ENCODE peak calls at places on chromosome 2, in six cellular contexts. J is choroid plexus epithelial cell, E is fibroblast of villous mesenchyme, M is osteocyte, D is SK-N-SH, A is HFFc6. Y is an unnamed sample.

GRCh38 chr2:3108105-3108504 is 269.5 kb downstream of the EIPR1 start:
- DNase-seq in J (no peak), E (no peak), M (peak), D (no peak), A (no peak), Y (no peak)

GRCh38 chr2:230693411-230693810 is 19.2 kb upstream of the CAB39 start:
- DNase-seq in J (no peak), E (no peak), M (no peak), D (no peak), A (no peak), Y (no peak)

GRCh38 chr2:174787485-174788205 is 23.4 kb upstream of the CHRNA1 start:
- DNase-seq in J (peak), E (peak), M (peak), D (peak), A (peak), Y (no peak)

GRCh38 chr2:134372611-134373131 is 118.8 kb downstream of the MGAT5 start:
- DNase-seq in J (peak), E (peak), M (no peak), D (no peak), A (peak), Y (no peak)

GRCh38 chr2:173119069-173119807 is 43.6 kb downstream of the MAP3K20 start:
- DNase-seq in J (no peak), E (no peak), M (no peak), D (no peak), A (no peak), Y (peak)

GRCh38 chr2:215435261-215435808 is 533 bp downstream of the FN1 start:
- DNase-seq in J (no peak), E (peak), M (no peak), D (no peak), A (peak), Y (peak)

GRCh38 chr2:237581751-237582746 is 8.5 kb downstream of the RAB17 start:
- DNase-seq in J (peak), E (peak), M (no peak), D (peak), A (peak), Y (peak)

GRCh38 chr2:45170976-45171514 is 161.8 kb upstream of the SIX2 start:
- DNase-seq in J (peak), E (no peak), M (no peak), D (no peak), A (no peak), Y (no peak)

GRCh38 chr2:9263388-9263787 is 56.8 kb downstream of the ASAP2 start:
- DNase-seq in J (peak), E (no peak), M (no peak), D (peak), A (no peak), Y (no peak)

GRCh38 chr2:42214669-42215068 is 45.5 kb downstream of the EML4 start:
- DNase-seq in J (peak), E (peak), M (no peak), D (no peak), A (no peak), Y (no peak)

GRCh38 chr2:204051476-204051875 is 114.9 kb downstream of the ICOS start:
- DNase-seq in J (peak), E (no peak), M (no peak), D (no peak), A (no peak), Y (no peak)

GRCh38 chr2:71609029-71609428 is 155.7 kb downstream of the DYSF start:
- DNase-seq in J (no peak), E (no peak), M (peak), D (peak), A (no peak), Y (no peak)

GRCh38 chr2:205858781-205859478 is 176.6 kb downstream of the NRP2 start:
- DNase-seq in J (no peak), E (peak), M (no peak), D (no peak), A (peak), Y (no peak)
- TF ChIP-seq CTCF in J (no peak), E (no peak), M (no peak), D (no peak), A (no peak), Y (no peak)

DNA sequence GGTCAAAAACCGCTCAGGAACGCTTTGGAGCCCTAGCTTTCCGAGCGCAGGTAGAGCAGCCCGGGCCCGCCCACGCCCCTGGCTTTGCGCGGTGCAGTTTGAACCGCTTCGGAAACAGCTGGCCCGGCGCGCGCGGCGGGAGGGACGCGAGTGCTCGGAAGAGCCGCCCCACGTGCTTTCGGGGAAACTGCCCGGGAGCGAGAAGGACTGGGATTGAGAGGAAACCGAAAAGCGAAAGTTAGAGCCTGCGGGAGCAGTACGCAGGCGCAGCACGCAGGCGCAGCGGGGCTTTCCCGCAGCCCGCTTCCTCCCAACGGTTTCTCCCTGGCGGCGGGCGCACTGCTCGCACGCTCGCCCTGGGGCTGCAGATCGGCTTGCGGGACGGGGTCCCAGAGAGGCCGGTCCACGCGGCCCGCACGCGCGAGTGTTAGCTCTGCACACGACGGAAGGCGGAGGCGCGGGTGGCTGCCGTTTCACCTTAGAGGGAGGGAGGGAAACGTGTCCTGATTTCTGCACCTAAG is 6.3 kb upstream of the STAT1 start:
- DNase-seq in J (peak), E (peak), M (peak), D (peak), A (peak), Y (peak)
- TF ChIP-seq CTCF in J (no peak), E (peak), M (no peak), D (peak), A (no peak), Y (no peak)

GRCh38 chr2:37573406-37573805 is 98.0 kb downstream of the CDC42EP3 start:
- DNase-seq in J (peak), E (no peak), M (no peak), D (no peak), A (peak), Y (no peak)
- TF ChIP-seq CTCF in J (no peak), E (no peak), M (no peak), D (no peak), A (no peak), Y (no peak)

DNA sequence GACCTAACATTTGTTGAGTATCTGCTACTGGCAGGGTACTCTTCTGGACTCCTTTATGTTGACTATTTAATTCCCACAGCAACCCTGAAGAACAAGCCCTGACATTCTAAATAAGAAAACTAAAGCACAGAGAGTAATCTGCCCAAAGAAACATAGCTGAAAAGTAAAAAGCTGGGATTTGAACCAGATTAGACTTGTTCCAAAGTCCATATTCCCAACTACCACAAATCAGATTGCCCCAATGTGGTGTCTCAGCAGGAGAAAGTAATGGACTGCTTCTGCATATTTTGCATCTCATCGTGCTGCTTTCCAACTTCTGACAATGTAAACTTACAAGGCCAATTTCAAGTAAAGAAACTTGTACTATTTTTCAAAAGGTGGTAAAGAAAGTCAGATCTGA is 56.5 kb downstream of the SEPTIN10 start:
- DNase-seq in J (no peak), E (no peak), M (no peak), D (no peak), A (no peak), Y (no peak)
- TF ChIP-seq CTCF in J (no peak), E (no peak), M (no peak), D (no peak), A (no peak), Y (no peak)